ENCODE peak calls at places on chromosomes 6 and 20, in four cellular contexts. J is Peyer's patch, Z is uterus, L is AG10803. F is an unnamed sample.

GRCh38 chr20:14219801-14220461 is 117.5 kb downstream of the FLRT3 start:
- DNase-seq in J (peak; percentile 70), Z (no peak), L (no peak), F (peak; percentile 73)

GRCh38 chr20:1535420-1536175 is 21.9 kb downstream of the SIRPD start:
- DNase-seq in J (peak; percentile 52), Z (no peak), L (no peak), F (no peak)

GRCh38 chr20:32877507-32877906 is 18.8 kb downstream of the EFCAB8 start:
- DNase-seq in J (no peak), Z (no peak), L (peak; percentile 46), F (no peak)

GRCh38 chr6:120378582-120379220 is 955.6 kb downstream of the TBC1D32 start:
- DNase-seq in J (no peak), Z (no peak), L (peak; percentile 9), F (peak; percentile 76)

GRCh38 chr6:80197474-80197873 is 91.0 kb downstream of the BCKDHB start:
- DNase-seq in J (no peak), Z (no peak), L (peak; percentile 93), F (no peak)

GRCh38 chr6:72464791-72465691 is 156.8 kb upstream of the KCNQ5 start:
- DNase-seq in J (no peak), Z (no peak), L (peak; percentile 79), F (peak; percentile 92)

GRCh38 chr20:57203986-57204385 is 62.5 kb downstream of the BMP7 start:
- DNase-seq in J (no peak), Z (no peak), L (no peak), F (no peak)

GRCh38 chr6:64811145-64811544 is 895.9 kb downstream of the EYS start:
- DNase-seq in J (no peak), Z (no peak), L (no peak), F (no peak)

GRCh38 chr20:14521436-14521835 is 184.0 kb upstream of the FLRT3 start:
- DNase-seq in J (no peak), Z (no peak), L (peak; percentile 6), F (peak; percentile 94)

GRCh38 chr20:56362833-56363413 is 4.1 kb downstream of the FAM210B start:
- DNase-seq in J (no peak), Z (no peak), L (no peak), F (no peak)

GRCh38 chr6:18323935-18324707 is 59.8 kb upstream of the DEK start:
- DNase-seq in J (no peak), Z (no peak), L (peak; percentile 55), F (peak; percentile 63)

GRCh38 chr20:36703530-36703929 is 42.4 kb downstream of the NDRG3 start:
- DNase-seq in J (no peak), Z (no peak), L (no peak), F (no peak)

GRCh38 chr20:36700438-36700837 is 45.5 kb downstream of the NDRG3 start:
- DNase-seq in J (no peak), Z (no peak), L (no peak), F (no peak)
- H3K4me3 ChIP-seq in J (no peak overlapping the region), Z (no peak overlapping the region), L (no peak overlapping the region), F (no peak overlapping the region)

DNA sequence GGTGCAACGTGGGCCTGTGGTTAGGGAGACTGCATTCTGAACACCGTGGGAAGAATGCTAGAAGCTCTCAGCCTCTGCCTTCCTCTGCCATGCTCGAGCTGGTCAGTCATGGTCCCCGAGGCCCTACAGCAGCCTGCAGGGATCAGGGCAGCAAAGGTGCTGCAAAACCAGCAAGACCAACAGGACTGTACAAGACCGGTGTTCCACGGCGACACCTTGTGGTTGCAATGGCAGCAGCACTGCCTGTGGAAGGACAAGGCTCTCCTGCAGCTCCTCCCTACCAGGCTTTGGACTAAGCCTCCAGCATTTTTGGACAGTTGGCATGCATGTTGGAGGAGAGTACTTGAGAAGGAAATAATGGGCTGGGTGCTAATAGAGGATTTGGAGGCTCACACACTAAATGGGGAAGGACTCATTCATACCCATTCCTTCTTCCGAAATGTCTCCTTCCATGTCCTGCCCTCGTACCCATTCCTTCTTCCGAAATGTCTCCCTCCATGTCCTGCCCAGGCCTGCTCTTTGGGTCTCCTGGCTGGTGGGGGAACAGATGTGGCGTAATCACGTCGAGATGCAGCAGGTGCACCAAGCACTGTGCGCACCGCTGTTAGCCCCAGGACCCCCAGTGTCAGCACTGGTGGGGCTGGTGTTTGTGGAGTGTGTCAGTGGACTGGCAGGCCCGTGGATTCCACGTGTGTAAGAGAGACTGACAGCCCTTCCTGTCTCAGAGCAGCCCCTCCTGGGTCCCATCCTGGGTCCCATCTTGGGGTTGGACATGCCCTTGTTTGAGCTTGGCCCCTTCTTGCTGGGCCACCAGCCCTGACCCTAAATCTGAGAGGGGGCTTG is 18.6 kb upstream of the MYT1 start:
- DNase-seq in J (no peak), Z (no peak), L (no peak), F (no peak)
- TF ChIP-seq CTCF in J (no peak), Z (no peak), L (no peak), F (peak; percentile 15)

DNA sequence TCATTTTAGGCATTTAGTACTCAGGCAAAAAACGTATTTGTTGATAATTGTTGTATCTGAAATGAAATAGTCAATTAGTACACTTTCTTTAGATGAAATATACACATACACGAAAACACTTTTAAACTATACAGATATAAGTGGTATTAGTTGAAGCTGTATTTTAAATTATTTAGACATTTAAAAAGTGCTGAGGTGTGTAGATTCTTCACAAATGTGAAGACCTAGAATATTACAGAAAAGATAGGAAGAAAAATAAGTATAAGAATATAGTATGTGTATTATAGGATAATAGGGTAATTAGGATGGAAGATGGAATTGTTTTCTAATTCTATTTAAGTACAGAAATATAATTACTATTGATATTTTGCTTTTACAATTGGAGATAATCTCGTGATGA is 4.6 kb downstream of the ZFAND3 start:
- DNase-seq in J (no peak), Z (no peak), L (no peak), F (no peak)
- H3K4me3 ChIP-seq in J (no peak overlapping the region), Z (no peak overlapping the region), L (no peak overlapping the region), F (no peak overlapping the region)

DNA sequence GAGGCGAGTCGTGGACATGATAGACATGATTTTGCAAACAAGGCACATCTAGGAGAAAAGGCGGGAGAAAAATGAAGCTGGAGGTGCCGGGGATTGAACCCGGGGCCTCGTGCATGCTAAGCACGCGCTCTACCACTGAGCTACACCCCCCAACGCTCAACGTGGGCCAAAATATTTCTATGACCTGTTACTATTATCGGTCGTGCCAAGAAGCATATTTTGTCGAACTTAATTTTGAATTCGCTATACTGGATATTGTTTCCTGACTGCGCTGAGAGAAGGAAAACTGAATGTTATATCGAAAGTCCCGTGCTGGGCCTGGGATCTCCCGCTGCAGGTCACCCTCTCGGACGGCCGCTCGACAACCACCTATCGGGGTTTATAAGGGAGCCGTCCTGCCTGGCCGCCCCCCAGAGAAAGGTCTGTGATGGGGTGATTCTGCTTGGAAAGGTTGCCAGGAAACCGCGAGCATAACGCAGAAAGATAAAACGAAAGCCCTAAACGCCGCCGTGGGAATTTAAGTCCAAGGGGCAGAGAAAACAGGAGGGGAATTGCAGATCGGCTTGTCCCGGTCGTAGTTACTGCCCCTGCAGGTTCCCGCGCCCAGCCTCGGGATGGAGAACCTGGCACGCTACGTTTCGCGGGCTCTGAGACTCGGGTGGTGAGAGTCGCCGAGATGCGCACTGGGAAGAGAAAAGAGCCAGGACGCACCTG is 60.0 kb downstream of the TRIM27 start:
- DNase-seq in J (peak; percentile 85), Z (peak; percentile 75), L (peak; percentile 72), F (peak; percentile 84)
- TF ChIP-seq CTCF in J (no peak), Z (no peak), L (no peak), F (peak; percentile 34)

DNA sequence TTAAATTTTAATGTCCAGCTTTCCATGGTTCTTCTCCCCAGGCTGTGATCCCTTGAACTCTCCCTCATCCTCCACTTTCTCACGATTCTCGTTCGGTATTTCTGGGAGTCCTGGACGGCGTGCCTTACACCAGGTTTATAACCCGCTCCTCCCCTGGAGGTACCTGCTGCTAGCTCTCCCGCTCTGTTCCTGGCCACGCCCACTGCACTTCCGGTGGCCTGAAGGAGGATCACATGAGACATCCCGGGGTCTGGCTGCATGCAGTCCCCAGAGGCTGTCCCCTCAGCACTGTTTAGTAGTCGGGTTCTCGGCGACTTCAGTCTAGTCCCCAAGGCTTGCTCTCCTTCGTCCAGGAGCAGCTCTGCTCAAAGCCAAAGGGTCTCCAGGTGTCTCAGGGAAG is 28.4 kb upstream of the GCLC start:
- DNase-seq in J (no peak), Z (no peak), L (no peak), F (no peak)
- H3K4me3 ChIP-seq in J (no peak overlapping the region), Z (no peak overlapping the region), L (no peak overlapping the region), F (no peak overlapping the region)

DNA sequence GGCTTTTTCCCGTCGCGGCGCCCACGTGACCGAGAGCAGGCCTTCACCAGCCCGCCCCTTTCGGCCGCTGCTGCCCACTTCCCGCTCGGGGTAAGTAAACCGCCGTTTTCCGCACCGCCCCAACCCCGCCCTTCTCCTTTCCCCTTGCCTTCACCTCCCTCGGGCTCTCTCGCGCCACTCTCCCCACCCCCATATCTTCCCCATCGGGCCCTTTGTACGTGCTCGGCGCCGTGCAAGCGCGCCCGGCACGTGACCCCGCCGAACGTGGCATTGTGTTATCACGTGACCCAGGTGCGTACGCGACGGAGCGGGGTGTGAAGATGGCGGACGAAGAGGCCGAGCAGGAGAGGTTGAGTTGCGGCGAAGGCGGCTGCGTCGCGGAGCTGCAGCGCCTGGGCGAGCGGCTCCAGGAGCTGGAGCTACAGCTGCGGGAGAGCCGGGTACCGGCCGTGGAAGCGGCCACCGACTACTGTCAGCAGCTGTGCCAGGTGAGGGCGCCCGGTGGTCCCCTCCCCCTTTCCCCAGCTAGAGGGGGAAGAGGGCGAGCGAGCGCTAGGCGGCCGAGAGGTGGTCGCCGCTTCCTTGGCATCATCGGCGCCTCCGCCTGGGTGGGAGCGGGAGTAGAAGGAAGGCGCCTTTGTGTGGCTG is at the start of gene ZNF292:
- DNase-seq in J (peak; percentile 99), Z (peak; percentile 94), L (peak; percentile 97), F (peak; percentile 98)
- TF ChIP-seq CTCF in J (no peak), Z (no peak), L (no peak), F (no peak)

DNA sequence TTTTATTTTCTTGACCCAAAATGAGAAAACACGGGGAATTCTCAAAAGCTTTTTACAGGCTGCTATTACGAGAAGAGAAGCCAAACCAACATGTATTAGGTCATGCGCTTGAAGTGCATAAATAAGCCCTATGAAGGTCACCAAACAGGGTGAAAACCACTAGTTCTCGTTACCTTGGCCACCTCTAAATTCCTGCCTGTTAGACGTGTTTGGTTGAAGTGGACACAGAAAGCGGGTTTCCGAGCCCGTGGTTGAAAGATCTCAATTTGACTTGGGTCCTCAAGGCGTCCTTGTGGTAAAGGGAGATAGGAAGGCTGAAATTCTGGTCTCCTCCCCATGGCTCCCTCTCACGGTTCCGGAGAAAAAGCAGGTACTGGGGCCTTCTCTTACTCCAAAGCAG is 6.2 kb downstream of the EYA2 start:
- DNase-seq in J (no peak), Z (no peak), L (no peak), F (no peak)
- H3K4me3 ChIP-seq in J (no peak overlapping the region), Z (no peak overlapping the region), L (no peak overlapping the region), F (peak overlapping the region; percentile 31)